ENCODE peak calls at places on chromosomes 12 and 14, in ten cellular contexts. U, C, Z, I, Q, J, H, N, X and W are unnamed samples.

GRCh38 chr12:6730169-6730568 is 6.3 kb downstream of the COPS7A start:
- DNase-seq in C (no peak), X (no peak), I (no peak), Z (no peak), N (no peak), Q (no peak), J (no peak), U (no peak), H (no peak), W (no peak)

GRCh38 chr12:62840311-62840710 is 94.6 kb downstream of the PPM1H start:
- DNase-seq in C (no peak), Q (no peak), I (no peak), H (no peak), Z (no peak), N (no peak), X (no peak), J (no peak), U (no peak), W (no peak)

GRCh38 chr14:68888883-68889282 is 90.2 kb downstream of the ACTN1 start:
- DNase-seq in Z (no peak), N (no peak), C (no peak), U (no peak), J (peak; percentile 23), Q (peak; percentile 40), H (no peak), X (no peak), I (no peak), W (no peak)

GRCh38 chr12:111330800-111331752 is 37.8 kb downstream of the PHETA1 start:
- DNase-seq in U (peak; percentile 73), Z (no peak), I (no peak), Q (no peak), X (no peak), J (no peak), H (no peak), C (no peak), N (peak; percentile 15), W (no peak)

GRCh38 chr12:79006306-79006705 is 141.7 kb downstream of the SYT1 start:
- DNase-seq in Q (no peak), J (no peak), N (no peak), U (peak; percentile 9), X (no peak), H (no peak), I (no peak), C (no peak), Z (no peak), W (no peak)

GRCh38 chr12:132806857-132807256 is 21.8 kb downstream of the GOLGA3 start:
- DNase-seq in N (no peak), Q (no peak), J (no peak), C (no peak), Z (no peak), X (no peak), I (no peak), H (no peak), U (no peak), W (no peak)

GRCh38 chr12:30047499-30048262 is 263.9 kb upstream of the TMTC1 start:
- DNase-seq in I (no peak), C (no peak), N (no peak), J (no peak), H (no peak), U (no peak), X (no peak), Q (no peak), Z (no peak), W (no peak)

GRCh38 chr14:67133595-67134441 is 55.4 kb upstream of the GARIN2 start:
- DNase-seq in J (no peak), I (no peak), C (no peak), X (no peak), Z (no peak), Q (no peak), N (no peak), U (no peak), H (no peak), W (no peak)

GRCh38 chr12:64733857-64734256 is 25.3 kb downstream of the GNS start:
- DNase-seq in C (no peak), Q (peak; percentile 90), X (no peak), U (no peak), I (no peak), N (no peak), Z (no peak), J (no peak), H (no peak), W (peak; percentile 53)

GRCh38 chr14:26383286-26383685 is 214.5 kb downstream of the NOVA1 start:
- DNase-seq in C (no peak), H (no peak), Q (no peak), Z (no peak), I (no peak), U (no peak), J (no peak), N (no peak), X (no peak), W (no peak)

GRCh38 chr14:78674820-78675219 is 504.6 kb downstream of the NRXN3 start:
- DNase-seq in N (no peak), J (no peak), C (no peak), U (no peak), Z (no peak), I (no peak), H (no peak), Q (no peak), X (no peak), W (no peak)

GRCh38 chr14:106318700-106319099 is 792.3 kb downstream of the TMEM121 start:
- DNase-seq in Z (no peak), Q (no peak), I (no peak), J (no peak), C (no peak), X (no peak), N (no peak), H (no peak), U (peak; percentile 3), W (no peak)

GRCh38 chr14:68791078-68791983 is 1.5 kb downstream of the ZFP36L1 start:
- DNase-seq in Q (peak; percentile 51), J (no peak), N (no peak), X (peak; percentile 90), C (no peak), I (peak; percentile 30), U (no peak), H (no peak), Z (no peak), W (peak; percentile 86)

GRCh38 chr14:104551851-104552737 is 27.5 kb upstream of the C14orf180 start:
- DNase-seq in N (no peak), Z (peak; percentile 49), C (no peak), U (no peak), I (no peak), Q (peak; percentile 66), J (peak; percentile 50), H (no peak), X (no peak), W (peak; percentile 85)

GRCh38 chr12:49331360-49332222 is 5.4 kb downstream of the C1QL4 start:
- DNase-seq in U (peak; percentile 70), X (peak; percentile 86), N (peak; percentile 38), C (no peak), Z (peak; percentile 70), Q (peak; percentile 53), H (no peak), I (peak; percentile 67), J (peak; percentile 79), W (peak; percentile 63)

GRCh38 chr12:8913702-8914032 is 642 bp upstream of the PHC1 start:
- DNase-seq in I (no peak), Q (no peak), J (no peak), Z (no peak), U (peak; percentile 5), C (no peak), X (no peak), H (no peak), N (no peak), W (no peak)

GRCh38 chr12:46494424-46494823 is 121.9 kb upstream of the SLC38A2 start:
- DNase-seq in J (no peak), X (no peak), H (no peak), N (no peak), I (no peak), U (no peak), Z (no peak), Q (no peak), C (no peak), W (no peak)

GRCh38 chr12:122743895-122744525 is 8.6 kb upstream of the DENR start:
- DNase-seq in C (no peak), J (no peak), Q (no peak), I (no peak), H (no peak), N (no peak), Z (peak; percentile 63), X (no peak), U (no peak), W (no peak)

GRCh38 chr12:117234441-117234840 is 44.2 kb upstream of the FBXO21 start:
- DNase-seq in Z (no peak), H (no peak), X (no peak), J (no peak), Q (no peak), N (no peak), U (no peak), C (no peak), I (no peak), W (no peak)

GRCh38 chr14:100645200-100645985 is 58.2 kb upstream of the BEGAIN start:
- DNase-seq in U (peak; percentile 92), I (peak; percentile 82), Q (peak; percentile 90), J (peak; percentile 92), X (no peak), Z (peak; percentile 86), H (no peak), C (peak; percentile 65), N (peak; percentile 64), W (peak; percentile 95)
- H3K4me3 ChIP-seq in U (peak overlapping the region; percentile 19), I (no peak overlapping the region), Q (no peak overlapping the region), J (no peak overlapping the region), X (no peak overlapping the region), Z (no peak overlapping the region), H (no peak overlapping the region), C (no peak overlapping the region), N (no peak overlapping the region), W (no peak overlapping the region)

GRCh38 chr12:114555451-114555850 is 128.5 kb downstream of the TBX3 start:
- DNase-seq in Q (no peak), I (no peak), X (no peak), C (no peak), N (no peak), J (no peak), U (no peak), Z (no peak), H (no peak), W (no peak)
- H3K4me3 ChIP-seq in Q (no peak overlapping the region), I (no peak overlapping the region), X (no peak overlapping the region), C (no peak overlapping the region), N (no peak overlapping the region), J (no peak overlapping the region), U (no peak overlapping the region), Z (no peak overlapping the region), H (no peak overlapping the region), W (no peak overlapping the region)

DNA sequence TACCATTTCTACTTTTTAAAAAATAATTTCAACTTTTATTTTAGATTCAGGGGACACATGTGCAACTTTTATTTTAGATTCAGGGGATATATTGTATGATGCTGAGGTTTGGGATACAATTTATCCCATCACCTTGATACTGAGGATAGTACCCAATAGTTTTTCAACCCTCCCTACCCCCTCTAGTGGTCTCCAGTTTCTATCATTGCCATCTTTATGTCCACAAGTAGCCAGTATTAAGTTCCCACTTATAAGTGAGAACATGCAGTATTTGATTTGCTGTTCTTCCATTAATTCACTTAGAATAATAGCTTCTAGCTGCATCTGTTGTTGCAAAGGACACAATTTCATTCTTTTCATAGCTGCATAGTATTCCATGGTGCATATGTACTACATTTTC is 162.5 kb downstream of the ANKS1B start:
- DNase-seq in U (no peak), X (no peak), Q (no peak), J (no peak), Z (no peak), C (no peak), N (no peak), H (no peak), I (no peak), W (no peak)
- H3K4me3 ChIP-seq in U (no peak overlapping the region), X (no peak overlapping the region), Q (no peak overlapping the region), J (no peak overlapping the region), Z (no peak overlapping the region), C (no peak overlapping the region), N (no peak overlapping the region), H (no peak overlapping the region), I (no peak overlapping the region), W (no peak overlapping the region)

GRCh38 chr12:82745062-82745461 is 58.4 kb downstream of the TMTC2 start:
- DNase-seq in X (no peak), C (no peak), H (no peak), Z (no peak), Q (no peak), U (no peak), I (no peak), N (no peak), J (no peak), W (no peak)
- H3K4me3 ChIP-seq in X (no peak overlapping the region), C (no peak overlapping the region), H (no peak overlapping the region), Z (no peak overlapping the region), Q (no peak overlapping the region), U (no peak overlapping the region), I (no peak overlapping the region), N (no peak overlapping the region), J (no peak overlapping the region), W (no peak overlapping the region)